ENCODE peak calls at places on chromosomes 1 and 21, in seven cellular contexts. L is hepatocyte, C is HFFc6, B is endothelial cell, S is PC-9, F is lower lobe of right lung, X is ascending aorta. E is an unnamed sample.

GRCh38 chr1:204340137-204340536 is 19.6 kb downstream of the PLEKHA6 start:
- DNase-seq in L (no peak), C (no peak), B (no peak), S (no peak), F (no peak), X (no peak), E (no peak)

GRCh38 chr1:191963781-191964455 is 194.3 kb upstream of the RGS18 start:
- DNase-seq in L (no peak), C (no peak), B (no peak), S (no peak), F (no peak), X (no peak), E (no peak)

GRCh38 chr1:241917487-241917886 is 40.1 kb upstream of the BECN2 start:
- DNase-seq in L (no peak), C (no peak), B (no peak), S (no peak), F (no peak), X (no peak), E (no peak)

GRCh38 chr1:9766759-9767442 is 56.9 kb downstream of the CLSTN1 start:
- DNase-seq in L (peak), C (peak), B (no peak), S (peak), F (no peak), X (no peak), E (no peak)

GRCh38 chr1:202861420-202862121 is 27.4 kb downstream of the RABIF start:
- DNase-seq in L (peak), C (peak), B (peak), S (peak), F (peak), X (peak), E (peak)

GRCh38 chr1:228478912-228479665 is 8.1 kb upstream of the RNF187 start:
- DNase-seq in L (no peak), C (no peak), B (no peak), S (no peak), F (no peak), X (no peak), E (no peak)

GRCh38 chr21:45639206-45640000 is 4.1 kb upstream of the PCBP3 start:
- DNase-seq in L (no peak), C (no peak), B (no peak), S (no peak), F (no peak), X (no peak), E (no peak)

GRCh38 chr1:25194576-25195020 is 37.7 kb downstream of the SYF2 start:
- DNase-seq in L (no peak), C (no peak), B (no peak), S (no peak), F (no peak), X (no peak), E (no peak)

GRCh38 chr1:41576620-41577019 is 92.1 kb upstream of the EDN2 start:
- DNase-seq in L (no peak), C (peak), B (no peak), S (no peak), F (no peak), X (no peak), E (no peak)

GRCh38 chr1:223678841-223679240 is 13.3 kb upstream of the CAPN8 start:
- DNase-seq in L (no peak), C (no peak), B (no peak), S (no peak), F (no peak), X (no peak), E (no peak)

GRCh38 chr1:6001992-6002576 is 9.9 kb upstream of the NPHP4 start:
- DNase-seq in L (no peak), C (no peak), B (no peak), S (no peak), F (peak), X (no peak), E (no peak)

GRCh38 chr1:24779689-24780464 is 34.6 kb downstream of the CLIC4 start:
- DNase-seq in L (no peak), C (no peak), B (no peak), S (no peak), F (no peak), X (no peak), E (no peak)

GRCh38 chr1:9606458-9606857 is 17.7 kb downstream of the TMEM201 start:
- DNase-seq in L (no peak), C (no peak), B (no peak), S (no peak), F (no peak), X (no peak), E (no peak)

GRCh38 chr1:226308166-226308722 is 720 bp downstream of the LIN9 start:
- DNase-seq in L (no peak), C (no peak), B (no peak), S (no peak), F (no peak), X (no peak), E (peak)

GRCh38 chr1:233988963-233989696 is 84.7 kb downstream of the SLC35F3 start:
- DNase-seq in L (no peak), C (no peak), B (no peak), S (peak), F (no peak), X (no peak), E (no peak)

DNA sequence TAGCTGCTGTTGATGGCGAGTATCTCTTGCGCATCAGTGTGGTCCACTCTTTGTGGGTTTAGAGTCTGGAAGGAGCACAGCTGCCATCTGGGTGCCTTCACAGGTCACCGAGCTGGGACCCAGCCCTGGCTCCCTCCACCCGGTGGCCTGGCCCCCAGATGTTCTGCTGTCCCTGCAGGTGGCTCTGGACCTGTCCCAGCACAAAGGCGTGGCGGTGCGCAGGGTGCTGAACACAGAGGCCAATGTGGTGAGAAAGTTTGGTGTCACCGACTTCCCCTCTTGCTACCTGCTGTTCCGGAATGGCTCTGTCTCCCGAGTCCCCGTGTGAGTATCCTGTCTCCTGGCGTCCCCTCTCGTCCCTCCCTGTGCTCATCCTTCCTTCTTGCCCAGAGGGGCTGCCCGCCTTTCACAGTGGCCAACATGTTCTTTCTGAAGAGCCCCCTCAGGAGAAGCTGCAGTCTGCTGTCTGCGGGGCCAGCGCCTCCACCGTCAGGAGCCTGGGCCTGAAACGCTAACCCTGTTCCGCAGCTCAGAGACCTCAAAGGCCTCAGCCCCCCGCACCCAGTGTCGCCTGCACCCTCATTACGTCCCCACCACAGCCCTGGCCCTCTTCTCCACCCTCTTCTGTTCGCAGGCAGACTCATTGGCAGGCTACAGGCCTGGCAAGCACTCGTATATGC is 27.5 kb downstream of the QSOX1 start:
- DNase-seq in L (no peak), C (no peak), B (no peak), S (no peak), F (no peak), X (no peak), E (no peak)
- TF ChIP-seq CTCF in L (no peak), C (no peak), B (no peak), S (no peak), F (no peak), X (no peak), E (no peak)

GRCh38 chr1:45230537-45230936 is 24.1 kb upstream of the ZSWIM5 start:
- DNase-seq in L (no peak), C (no peak), B (no peak), S (no peak), F (no peak), X (no peak), E (no peak)
- TF ChIP-seq CTCF in L (peak), C (no peak), B (no peak), S (peak), F (no peak), X (no peak), E (no peak)

GRCh38 chr1:15283500-15283899 is 36.5 kb downstream of the FHAD1 start:
- DNase-seq in L (no peak), C (peak), B (no peak), S (no peak), F (no peak), X (peak), E (no peak)
- TF ChIP-seq CTCF in L (no peak), C (peak), B (no peak), S (no peak), F (no peak), X (no peak), E (no peak)

GRCh38 chr1:3907031-3907534 is 7.0 kb upstream of the C1orf174 start:
- DNase-seq in L (no peak), C (no peak), B (peak), S (no peak), F (peak), X (no peak), E (no peak)
- TF ChIP-seq CTCF in L (peak), C (peak), B (no peak), S (no peak), F (peak), X (no peak), E (no peak)